ENCODE peak calls at places on chromosome 4, in nine cellular contexts. O is heart right ventricle; E is neural crest cell; C is AG04450; F is bronchial epithelial cell; W is cardiac muscle cell; Z is ovary; R is NB4; A is CD8-positive, alpha-beta T cell. Q is an unnamed sample.

GRCh38 chr4:37890501-37891220 is at the start of gene TBC1D1:
- DNase-seq in O (peak), E (no peak), C (no peak), F (no peak), W (peak), Z (peak), R (peak), A (peak), Q (no peak)

GRCh38 chr4:18075823-18076433 is 54.4 kb upstream of the LCORL start:
- DNase-seq in O (peak), E (no peak), C (no peak), F (no peak), W (no peak), Z (no peak), R (peak), A (no peak), Q (no peak)

GRCh38 chr4:165506780-165507305 is 128.0 kb downstream of the CPE start:
- DNase-seq in O (no peak), E (no peak), C (no peak), F (no peak), W (no peak), Z (no peak), R (no peak), A (no peak), Q (no peak)

GRCh38 chr4:69896530-69897116 is 34.2 kb upstream of the CSN1S1 start:
- DNase-seq in O (no peak), E (no peak), C (no peak), F (peak), W (peak), Z (no peak), R (peak), A (no peak), Q (no peak)

GRCh38 chr4:25568788-25569231 is 86.8 kb upstream of the SLC34A2 start:
- DNase-seq in O (no peak), E (no peak), C (no peak), F (no peak), W (no peak), Z (no peak), R (no peak), A (no peak), Q (no peak)

GRCh38 chr4:1009647-1010521 is 1.5 kb upstream of the FGFRL1 start:
- DNase-seq in O (peak), E (peak), C (no peak), F (no peak), W (peak), Z (peak), R (peak), A (peak), Q (no peak)

GRCh38 chr4:99300934-99301333 is 10.1 kb upstream of the ADH1A start:
- DNase-seq in O (peak), E (no peak), C (peak), F (peak), W (peak), Z (peak), R (no peak), A (no peak), Q (no peak)

GRCh38 chr4:7426525-7427171 is 8.1 kb downstream of the PSAPL1 start:
- DNase-seq in O (no peak), E (no peak), C (no peak), F (no peak), W (no peak), Z (no peak), R (no peak), A (no peak), Q (peak)

GRCh38 chr4:24179201-24179840 is 289.5 kb upstream of the PPARGC1A start:
- DNase-seq in O (no peak), E (no peak), C (no peak), F (peak), W (no peak), Z (no peak), R (no peak), A (no peak), Q (no peak)

GRCh38 chr4:182923376-182923775 is 6.2 kb upstream of the DCTD start:
- DNase-seq in O (no peak), E (no peak), C (no peak), F (no peak), W (no peak), Z (no peak), R (no peak), A (no peak), Q (no peak)

GRCh38 chr4:16187455-16187854 is 38.8 kb downstream of the TAPT1 start:
- DNase-seq in O (no peak), E (no peak), C (no peak), F (peak), W (no peak), Z (no peak), R (no peak), A (no peak), Q (no peak)

GRCh38 chr4:112311516-112311915 is 14.3 kb downstream of the ALPK1 start:
- DNase-seq in O (no peak), E (no peak), C (no peak), F (no peak), W (no peak), Z (no peak), R (no peak), A (no peak), Q (no peak)

GRCh38 chr4:143531368-143531767 is 17.9 kb downstream of the SMARCA5 start:
- DNase-seq in O (no peak), E (no peak), C (no peak), F (peak), W (no peak), Z (no peak), R (peak), A (no peak), Q (no peak)

GRCh38 chr4:7978907-7979651 is 39.4 kb upstream of the AFAP1 start:
- DNase-seq in O (no peak), E (no peak), C (no peak), F (peak), W (no peak), Z (no peak), R (no peak), A (no peak), Q (no peak)

GRCh38 chr4:73682508-73682907 is 57.9 kb upstream of the CXCL8 start:
- DNase-seq in O (no peak), E (no peak), C (no peak), F (peak), W (no peak), Z (no peak), R (no peak), A (no peak), Q (no peak)

GRCh38 chr4:18241744-18242143 is 220.2 kb upstream of the LCORL start:
- DNase-seq in O (no peak), E (no peak), C (no peak), F (no peak), W (no peak), Z (no peak), R (no peak), A (no peak), Q (no peak)

GRCh38 chr4:53602390-53602789 is 11.1 kb upstream of the LNX1 start:
- DNase-seq in O (no peak), E (no peak), C (no peak), F (no peak), W (peak), Z (no peak), R (no peak), A (no peak), Q (no peak)

GRCh38 chr4:99679976-99680375 is 22.3 kb upstream of the C4orf54 start:
- DNase-seq in O (no peak), E (no peak), C (no peak), F (no peak), W (no peak), Z (no peak), R (no peak), A (no peak), Q (no peak)

GRCh38 chr4:145230726-145231125 is 50.3 kb upstream of the OTUD4 start:
- DNase-seq in O (no peak), E (no peak), C (no peak), F (peak), W (no peak), Z (no peak), R (no peak), A (no peak), Q (no peak)

GRCh38 chr4:20086768-20087167 is 164.9 kb upstream of the SLIT2 start:
- DNase-seq in O (no peak), E (no peak), C (no peak), F (no peak), W (no peak), Z (no peak), R (no peak), A (no peak), Q (no peak)

GRCh38 chr4:23934915-23935314 is 45.1 kb upstream of the PPARGC1A start:
- DNase-seq in O (peak), E (no peak), C (peak), F (peak), W (no peak), Z (no peak), R (peak), A (no peak), Q (no peak)

GRCh38 chr4:110198472-110199419 is at the start of gene ELOVL6:
- DNase-seq in O (peak), E (peak), C (peak), F (peak), W (peak), Z (peak), R (peak), A (no peak), Q (peak)

GRCh38 chr4:179071120-179071519 is 1628.9 kb upstream of the AGA start:
- DNase-seq in O (no peak), E (no peak), C (no peak), F (no peak), W (no peak), Z (no peak), R (no peak), A (no peak), Q (no peak)

GRCh38 chr4:186368291-186368690 is 102.3 kb downstream of the F11 start:
- DNase-seq in O (no peak), E (no peak), C (no peak), F (peak), W (no peak), Z (no peak), R (no peak), A (no peak), Q (no peak)

GRCh38 chr4:100188829-100189228 is 1.4 kb downstream of the DDIT4L start:
- DNase-seq in O (no peak), E (no peak), C (no peak), F (no peak), W (peak), Z (peak), R (no peak), A (no peak), Q (no peak)

GRCh38 chr4:40283968-40284367 is 51.2 kb upstream of the CHRNA9 start:
- DNase-seq in O (no peak), E (no peak), C (no peak), F (peak), W (no peak), Z (no peak), R (peak), A (peak), Q (no peak)
- TF ChIP-seq CTCF in O (no peak), E (no peak), C (no peak), F (peak), W (no peak), Z (no peak), R (no peak), A (peak), Q (no peak)

GRCh38 chr4:5211274-5211852 is 160.1 kb downstream of the STK32B start:
- DNase-seq in O (no peak), E (no peak), C (no peak), F (no peak), W (no peak), Z (no peak), R (no peak), A (no peak), Q (no peak)

GRCh38 chr4:5218376-5219069 is 167.2 kb downstream of the STK32B start:
- DNase-seq in O (no peak), E (no peak), C (no peak), F (no peak), W (no peak), Z (no peak), R (no peak), A (no peak), Q (no peak)

GRCh38 chr4:5212255-5213032 is 161.2 kb downstream of the STK32B start:
- DNase-seq in O (no peak), E (no peak), C (no peak), F (no peak), W (no peak), Z (no peak), R (no peak), A (no peak), Q (no peak)

GRCh38 chr4:5217411-5217810 is 166.1 kb downstream of the STK32B start:
- DNase-seq in O (no peak), E (no peak), C (no peak), F (no peak), W (no peak), Z (no peak), R (no peak), A (no peak), Q (no peak)

GRCh38 chr4:5215321-5215720 is 164.0 kb downstream of the STK32B start:
- DNase-seq in O (no peak), E (no peak), C (no peak), F (no peak), W (no peak), Z (no peak), R (no peak), A (no peak), Q (no peak)
- TF ChIP-seq CTCF in O (no peak), E (no peak), C (no peak), F (no peak), W (no peak), Z (no peak), R (no peak), A (no peak), Q (no peak)

GRCh38 chr4:86048426-86048825 is 311.4 kb downstream of the MAPK10 start:
- DNase-seq in O (no peak), E (no peak), C (no peak), F (peak), W (no peak), Z (no peak), R (no peak), A (no peak), Q (no peak)

GRCh38 chr4:86044593-86044985 is 315.3 kb downstream of the MAPK10 start:
- DNase-seq in O (no peak), E (no peak), C (no peak), F (no peak), W (no peak), Z (no peak), R (no peak), A (no peak), Q (no peak)

GRCh38 chr4:86038037-86038436 is 321.8 kb downstream of the MAPK10 start:
- DNase-seq in O (no peak), E (no peak), C (no peak), F (no peak), W (no peak), Z (no peak), R (no peak), A (no peak), Q (no peak)

DNA sequence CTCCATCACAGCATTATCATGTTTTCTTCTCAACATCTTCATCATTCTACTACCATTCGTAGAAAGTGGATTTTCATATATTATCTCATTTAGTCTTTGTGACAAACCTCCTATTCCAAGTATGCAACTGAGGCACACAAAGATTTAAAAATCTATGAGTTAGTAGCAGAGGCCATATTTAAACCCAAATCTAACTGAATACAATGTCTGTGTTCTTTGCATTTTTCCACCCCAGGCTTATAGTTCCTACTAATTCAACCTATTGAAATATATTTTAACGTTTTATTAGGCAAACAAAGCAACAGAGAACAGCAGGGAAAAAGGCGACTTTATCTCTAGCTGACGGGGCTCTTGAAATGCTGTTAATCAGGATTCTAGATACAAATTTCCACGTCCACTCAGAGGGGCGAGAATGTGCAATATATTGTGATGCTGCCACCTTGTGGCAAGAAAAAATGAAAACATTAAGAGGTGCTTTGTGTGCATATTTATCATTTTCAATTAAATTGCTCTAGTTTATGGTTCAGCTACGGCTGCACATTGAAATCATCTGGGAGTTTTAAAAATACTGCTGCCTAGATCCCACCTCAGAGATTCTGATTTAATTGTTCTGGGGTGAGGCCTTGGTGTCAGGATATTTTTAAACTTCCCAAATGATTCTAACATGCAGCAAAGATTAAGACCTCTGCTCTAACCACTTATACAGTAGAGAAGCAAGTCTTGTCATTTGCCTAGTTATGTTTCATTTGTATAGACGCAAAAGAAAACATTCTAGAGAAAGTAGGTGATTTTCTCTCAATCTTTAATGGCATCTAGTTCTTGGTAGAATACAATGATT is 315.9 kb downstream of the MAPK10 start:
- DNase-seq in O (no peak), E (peak), C (no peak), F (peak), W (peak), Z (no peak), R (peak), A (no peak), Q (no peak)
- TF ChIP-seq CTCF in O (peak), E (peak), C (peak), F (peak), W (peak), Z (peak), R (peak), A (peak), Q (peak)

GRCh38 chr4:108749119-108749518 is 13.7 kb downstream of the ETNPPL start:
- DNase-seq in O (no peak), E (no peak), C (no peak), F (no peak), W (no peak), Z (no peak), R (no peak), A (no peak), Q (no peak)
- TF ChIP-seq CTCF in O (no peak), E (peak), C (peak), F (no peak), W (no peak), Z (no peak), R (no peak), A (no peak), Q (peak)

GRCh38 chr4:152705918-152706317 is 26.1 kb upstream of the TMEM154 start:
- DNase-seq in O (no peak), E (no peak), C (no peak), F (no peak), W (no peak), Z (no peak), R (no peak), A (no peak), Q (no peak)
- TF ChIP-seq CTCF in O (no peak), E (peak), C (no peak), F (peak), W (no peak), Z (no peak), R (no peak), A (no peak), Q (no peak)